ENCODE peak calls at places on chromosome 6, in five cellular contexts. K is endothelial cell of umbilical vein; V is iPS DF 6.9; S is CD4-positive, alpha-beta memory T cell; Z is endodermal cell. X is an unnamed sample. For H3K4me1, the result is how much of the 10 kb centered on the place peaks cover.

GRCh38 chr6:137775720-137776119 is 91.3 kb upstream of the TNFAIP3 start:
- DNase-seq in K (peak), V (no peak), S (no peak), Z (no peak), X (no peak)

GRCh38 chr6:7108964-7109836 is 1.4 kb downstream of the RREB1 start:
- DNase-seq in K (peak), V (no peak), S (peak), Z (peak), X (peak)

GRCh38 chr6:42963855-42964605 is 3.5 kb downstream of the GNMT start:
- DNase-seq in K (peak), V (peak), S (peak), Z (peak), X (peak)

GRCh38 chr6:125002090-125002741 is 40.0 kb downstream of the RNF217 start:
- DNase-seq in K (peak), V (no peak), S (no peak), Z (peak), X (no peak)

GRCh38 chr6:137745321-137745720 is 121.7 kb upstream of the TNFAIP3 start:
- DNase-seq in K (no peak), V (no peak), S (no peak), Z (no peak), X (no peak)

GRCh38 chr6:44234101-44235090 is 11.0 kb downstream of the SLC29A1 start:
- DNase-seq in K (peak), V (no peak), S (no peak), Z (peak), X (peak)

GRCh38 chr6:150325093-150325772 is 43.6 kb upstream of the IYD start:
- DNase-seq in K (no peak), V (no peak), S (no peak), Z (no peak), X (no peak)

GRCh38 chr6:132007474-132008190 is 56.5 kb upstream of the CCN2 start:
- DNase-seq in K (no peak), V (no peak), S (no peak), Z (no peak), X (no peak)

GRCh38 chr6:127748290-127748689 is 152.6 kb downstream of the THEMIS start:
- DNase-seq in K (no peak), V (no peak), S (no peak), Z (no peak), X (no peak)

GRCh38 chr6:12420626-12421025 is 130.5 kb downstream of the EDN1 start:
- DNase-seq in K (no peak), V (no peak), S (no peak), Z (no peak), X (no peak)

GRCh38 chr6:13807691-13808090 is 6.7 kb downstream of the MCUR1 start:
- DNase-seq in K (no peak), V (no peak), S (no peak), Z (no peak), X (no peak)

GRCh38 chr6:455835-456234 is 64.3 kb downstream of the IRF4 start:
- DNase-seq in K (no peak), V (no peak), S (no peak), Z (no peak), X (no peak)

GRCh38 chr6:48255094-48255493 is 144.1 kb upstream of the PTCHD4 start:
- DNase-seq in K (no peak), V (no peak), S (no peak), Z (no peak), X (no peak)

GRCh38 chr6:7201732-7202541 is 94.2 kb downstream of the RREB1 start:
- DNase-seq in K (no peak), V (no peak), S (no peak), Z (no peak), X (peak)

GRCh38 chr6:16681260-16681873 is 79.9 kb downstream of the ATXN1 start:
- DNase-seq in K (peak), V (no peak), S (no peak), Z (no peak), X (no peak)

GRCh38 chr6:106973018-106973840 is 1.3 kb downstream of the CD24 start:
- DNase-seq in K (no peak), V (no peak), S (no peak), Z (peak), X (no peak)

GRCh38 chr6:75109757-75110156 is 96.1 kb downstream of the COL12A1 start:
- DNase-seq in K (no peak), V (no peak), S (no peak), Z (no peak), X (no peak)

GRCh38 chr6:142872376-142872775 is 72.6 kb downstream of the HIVEP2 start:
- DNase-seq in K (no peak), V (no peak), S (no peak), Z (no peak), X (no peak)

GRCh38 chr6:73642530-73642929 is 11.3 kb downstream of the SLC17A5 start:
- DNase-seq in K (no peak), V (no peak), S (no peak), Z (no peak), X (no peak)

GRCh38 chr6:129929433-129929832 is 68.3 kb upstream of the TMEM244 start:
- DNase-seq in K (peak), V (no peak), S (no peak), Z (no peak), X (no peak)

GRCh38 chr6:150753404-150754184 is 111.9 kb upstream of the MTHFD1L start:
- DNase-seq in K (no peak), V (no peak), S (no peak), Z (peak), X (no peak)

GRCh38 chr6:112466378-112467151 is 119.4 kb downstream of the RFPL4B start:
- DNase-seq in K (no peak), V (no peak), S (no peak), Z (no peak), X (no peak)

GRCh38 chr6:63787021-63787420 is 151.4 kb downstream of the PHF3 start:
- DNase-seq in K (no peak), V (no peak), S (no peak), Z (no peak), X (no peak)

GRCh38 chr6:152299336-152299735 is 337.8 kb downstream of the SYNE1 start:
- DNase-seq in K (no peak), V (no peak), S (no peak), Z (peak), X (no peak)

GRCh38 chr6:148455674-148456559 is 113.3 kb downstream of the SASH1 start:
- DNase-seq in K (peak), V (no peak), S (no peak), Z (peak), X (peak)

GRCh38 chr6:9140181-9140580 is 704.8 kb upstream of the SLC35B3 start:
- DNase-seq in K (no peak), V (no peak), S (no peak), Z (no peak), X (peak)

GRCh38 chr6:105449756-105450390 is 47.0 kb upstream of the PREP start:
- DNase-seq in K (no peak), V (no peak), S (no peak), Z (no peak), X (no peak)

GRCh38 chr6:160102956-160103824 is 18.4 kb upstream of the SLC22A1 start:
- DNase-seq in K (peak), V (peak), S (peak), Z (peak), X (no peak)

GRCh38 chr6:99119109-99120031 is 171.6 kb upstream of the FBXL4 start:
- DNase-seq in K (peak), V (peak), S (peak), Z (peak), X (no peak)

GRCh38 chr6:152723398-152723797 is 25.7 kb downstream of the MYCT1 start:
- DNase-seq in K (peak), V (no peak), S (no peak), Z (no peak), X (no peak)

GRCh38 chr6:6972456-6972855 is 135.3 kb upstream of the RREB1 start:
- DNase-seq in K (no peak), V (no peak), S (no peak), Z (no peak), X (no peak)

GRCh38 chr6:36624461-36625160 is 30.4 kb downstream of the SRSF3 start:
- DNase-seq in K (no peak), V (no peak), S (no peak), Z (no peak), X (peak)

GRCh38 chr6:36625161-36625919 is 31.2 kb downstream of the SRSF3 start:
- DNase-seq in K (no peak), V (no peak), S (no peak), Z (no peak), X (peak)

GRCh38 chr6:36621371-36621855 is 27.3 kb downstream of the SRSF3 start:
- DNase-seq in K (no peak), V (no peak), S (no peak), Z (no peak), X (no peak)

GRCh38 chr6:36623547-36624459 is 29.6 kb downstream of the SRSF3 start:
- DNase-seq in K (peak), V (peak), S (peak), Z (peak), X (peak)

GRCh38 chr6:36622901-36623546 is 28.9 kb downstream of the SRSF3 start:
- DNase-seq in K (no peak), V (no peak), S (no peak), Z (no peak), X (no peak)
- H3K27ac ChIP-seq in K (no peak), V (no peak), S (no peak), Z (no peak), X (no peak)

GRCh38 chr6:113651920-113652319 is 205.2 kb upstream of the MARCKS start:
- DNase-seq in K (no peak), V (no peak), S (no peak), Z (no peak), X (no peak)

GRCh38 chr6:113649916-113650609 is 207.1 kb upstream of the MARCKS start:
- DNase-seq in K (no peak), V (no peak), S (no peak), Z (no peak), X (no peak)

GRCh38 chr6:113649276-113649675 is 207.9 kb upstream of the MARCKS start:
- DNase-seq in K (no peak), V (no peak), S (no peak), Z (no peak), X (no peak)

GRCh38 chr6:113651120-113651519 is 206.0 kb upstream of the MARCKS start:
- DNase-seq in K (no peak), V (no peak), S (no peak), Z (no peak), X (peak)

DNA sequence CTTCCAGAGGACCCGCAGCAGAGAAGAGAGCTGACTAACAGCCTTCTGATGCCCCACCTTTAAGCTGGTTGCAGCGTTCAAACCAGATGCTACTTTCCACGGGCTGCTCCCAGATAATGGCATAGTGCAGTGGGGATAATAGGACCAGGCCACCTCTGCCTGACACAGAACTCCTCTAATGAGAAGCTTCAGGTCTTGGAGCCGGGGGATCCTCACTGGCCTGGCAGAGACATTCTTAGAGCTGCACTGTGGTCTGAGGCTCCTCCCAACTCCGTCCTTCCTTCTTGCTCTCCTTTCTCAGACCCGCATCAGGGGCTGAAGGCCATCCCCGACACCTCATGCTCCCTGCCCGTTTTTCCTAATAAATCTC is 206.6 kb upstream of the MARCKS start:
- DNase-seq in K (no peak), V (no peak), S (no peak), Z (no peak), X (no peak)
- H3K4me1 ChIP-seq in K (under half), V (under half), S (under half), Z (under half), X (under half)

GRCh38 chr6:144364727-144365126 is 79.6 kb downstream of the UTRN start:
- DNase-seq in K (peak), V (no peak), S (no peak), Z (no peak), X (no peak)
- H3K4me3 ChIP-seq in K (no peak), V (no peak), S (no peak), Z (peak), X (no peak)

GRCh38 chr6:41577356-41577864 is 31.2 kb downstream of the FOXP4 start:
- DNase-seq in K (no peak), V (no peak), S (no peak), Z (no peak), X (peak)
- H3K27ac ChIP-seq in K (no peak), V (peak), S (no peak), Z (peak), X (no peak)

GRCh38 chr6:36888654-36889481 is 3.1 kb downstream of the C6orf89 start:
- DNase-seq in K (no peak), V (no peak), S (no peak), Z (no peak), X (no peak)
- H3K4me1 ChIP-seq in K (under half), V (under half), S (under half), Z (under half), X (under half)